ENCODE peak calls at places on chromosomes 3 and 15, in six cellular contexts. D is HepG2, G is HCT116, C is H1, B is GM23338, X is GM12878. K is an unnamed sample.

GRCh38 chr3:179898024-179898423 is 138.7 kb downstream of the PEX5L start:
- DNase-seq in D (peak), G (peak), C (no peak), X (no peak), B (peak), K (peak)

GRCh38 chr15:36330598-36330997 is 248.8 kb upstream of the CDIN1 start:
- DNase-seq in G (no peak), X (no peak), B (no peak), C (no peak), D (no peak), K (no peak)

GRCh38 chr3:128438488-128439072 is 28.1 kb downstream of the DNAJB8 start:
- DNase-seq in D (no peak), X (no peak), G (no peak), C (no peak), B (peak), K (no peak)

GRCh38 chr3:119293761-119294401 is at the start of gene ARHGAP31:
- DNase-seq in G (no peak), D (peak), B (peak), C (no peak), X (peak), K (peak)

GRCh38 chr15:92693922-92694331 is 38.4 kb upstream of the FAM174B start:
- DNase-seq in B (peak), D (peak), X (no peak), G (peak), C (no peak), K (no peak)

GRCh38 chr15:74863239-74864056 is 9.7 kb downstream of the SCAMP2 start:
- DNase-seq in B (no peak), D (no peak), G (no peak), C (no peak), X (no peak), K (no peak)

GRCh38 chr3:56980798-56981390 is 79.6 kb upstream of the SPATA12 start:
- DNase-seq in D (no peak), B (no peak), X (no peak), G (peak), C (no peak), K (no peak)

GRCh38 chr3:52053307-52054304 is 2.8 kb downstream of the DUSP7 start:
- DNase-seq in C (no peak), D (no peak), G (no peak), B (no peak), X (peak), K (no peak)

GRCh38 chr3:38163117-38163870 is 2.0 kb upstream of the OXSR1 start:
- DNase-seq in X (no peak), G (no peak), B (peak), D (peak), C (no peak), K (no peak)

GRCh38 chr3:178263236-178263916 is 272.9 kb upstream of the KCNMB2 start:
- DNase-seq in G (no peak), X (no peak), B (no peak), D (no peak), C (no peak), K (no peak)

GRCh38 chr3:77052733-77053680 is 13.1 kb downstream of the ROBO2 start:
- DNase-seq in D (no peak), C (no peak), X (no peak), G (no peak), B (no peak), K (peak)

GRCh38 chr3:187741403-187742350 is 3.6 kb downstream of the BCL6 start:
- DNase-seq in X (no peak), D (peak), G (peak), B (peak), C (no peak), K (no peak)

GRCh38 chr3:154904328-154904727 is 175.8 kb upstream of the MME start:
- DNase-seq in B (peak), X (no peak), C (peak), D (peak), G (peak), K (no peak)

GRCh38 chr3:73270839-73271483 is 209.5 kb downstream of the EBLN2 start:
- DNase-seq in B (no peak), G (no peak), C (no peak), D (no peak), X (no peak), K (no peak)

DNA sequence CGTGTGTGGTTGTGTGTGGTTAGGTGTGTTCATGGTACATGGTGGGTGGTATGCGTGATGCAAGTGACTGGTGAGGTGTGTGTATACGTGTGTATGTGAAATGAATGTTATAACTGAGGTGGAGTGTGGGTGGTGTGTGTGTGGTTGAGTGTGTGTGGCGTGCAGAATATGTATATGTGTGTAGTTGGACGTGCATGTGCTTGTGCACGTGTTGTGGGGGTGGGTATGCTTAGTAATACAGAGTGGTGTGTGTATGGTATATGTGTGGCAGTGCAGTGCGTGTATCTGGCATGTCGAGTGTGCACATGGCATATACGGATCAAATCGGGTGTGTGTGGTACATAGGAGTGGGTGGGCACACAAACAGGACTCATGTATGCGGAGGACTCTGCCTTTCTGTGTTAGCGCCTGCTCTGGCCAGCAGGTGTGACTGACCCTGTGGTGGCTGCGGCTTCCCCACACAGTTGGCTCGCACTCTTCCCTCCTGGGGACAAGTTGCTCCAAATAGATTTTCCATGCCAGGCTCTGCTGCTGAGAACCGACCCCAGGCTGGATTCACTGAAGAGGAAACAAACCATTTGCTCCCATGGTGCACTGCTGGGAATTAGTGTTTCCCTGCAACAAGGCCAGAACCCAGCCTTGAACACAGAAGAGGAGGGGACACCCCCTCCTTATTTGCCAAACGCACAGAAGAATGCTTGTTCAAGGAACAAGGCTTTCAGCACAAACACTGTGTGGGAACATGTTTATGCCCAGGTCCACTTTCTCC is 1.2 kb upstream of the C3orf70 start:
- DNase-seq in D (peak), X (no peak), B (peak), C (no peak), G (no peak), K (no peak)
- TF ChIP-seq EZH2 in D (no peak), X (no peak), B (no peak), C (no peak), G (no peak), K (no peak)

DNA sequence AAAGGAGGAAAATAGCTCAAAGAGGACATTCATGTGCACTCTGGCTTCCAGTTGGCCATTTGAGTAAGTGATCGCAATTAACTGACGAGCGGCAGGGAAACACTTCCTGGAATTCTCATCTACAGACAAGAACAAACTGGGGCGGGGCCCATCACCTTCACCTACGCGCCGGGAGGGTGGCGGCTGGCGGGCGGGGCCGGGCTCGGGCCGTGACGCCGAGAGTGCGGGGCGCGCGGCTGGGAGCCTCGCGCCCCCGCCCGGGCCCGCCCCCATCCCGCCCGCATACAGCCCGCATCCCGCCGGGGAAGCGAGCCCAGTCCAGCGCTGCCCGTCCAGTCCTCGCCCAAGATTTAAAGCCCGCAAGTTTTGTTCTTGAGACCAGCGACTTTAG is at the start of gene B3GNT5:
- DNase-seq in G (peak), B (peak), C (no peak), X (no peak), D (no peak), K (no peak)
- H3K27ac ChIP-seq in G (peak), B (no peak), C (no peak), X (no peak), D (no peak), K (peak)

GRCh38 chr15:51726302-51727073 is 11.0 kb downstream of the LYSMD2 start:
- DNase-seq in G (peak), C (peak), D (peak), B (peak), X (no peak), K (no peak)
- TF ChIP-seq POLR2AphosphoS5 in G (peak), C (no peak), D (no peak), B (no peak), X (no peak), K (no peak)

GRCh38 chr3:16381426-16381825 is 116.4 kb downstream of the OXNAD1 start:
- DNase-seq in B (no peak), G (no peak), X (no peak), D (no peak), C (no peak), K (no peak)
- TF ChIP-seq EZH2 in B (no peak), G (no peak), X (no peak), D (no peak), C (no peak), K (no peak)

GRCh38 chr15:73573572-73573971 is 59.6 kb downstream of the NPTN start:
- DNase-seq in G (no peak), D (no peak), B (no peak), C (no peak), X (no peak), K (no peak)

GRCh38 chr15:73571346-73571745 is 61.8 kb downstream of the NPTN start:
- DNase-seq in C (no peak), B (no peak), G (no peak), X (no peak), D (peak), K (no peak)

GRCh38 chr15:73572296-73572695 is 60.9 kb downstream of the NPTN start:
- DNase-seq in X (no peak), D (no peak), G (no peak), B (no peak), C (no peak), K (no peak)

GRCh38 chr15:73570355-73571032 is 62.7 kb downstream of the NPTN start:
- DNase-seq in B (no peak), G (no peak), C (no peak), D (no peak), X (no peak), K (no peak)

DNA sequence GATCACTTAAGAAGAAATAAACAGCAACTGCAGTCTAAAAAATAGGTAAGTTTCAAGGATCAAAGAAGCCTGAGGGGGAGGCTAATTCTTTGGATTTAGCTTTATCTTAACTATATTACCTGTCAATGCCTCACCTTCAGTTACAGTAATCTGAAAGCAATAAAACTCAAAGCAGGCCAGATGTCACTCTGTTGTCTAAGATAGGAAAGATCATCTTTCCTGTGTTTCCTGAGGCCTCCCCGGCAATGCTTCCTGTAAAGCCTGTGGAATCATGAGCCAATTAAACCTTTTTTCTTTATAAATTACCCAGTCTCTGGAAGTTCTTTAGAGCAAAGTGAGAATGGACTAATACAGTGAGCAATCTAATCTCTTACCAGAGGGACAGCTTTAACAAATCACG is 60.1 kb downstream of the NPTN start:
- DNase-seq in D (no peak), B (no peak), G (no peak), C (no peak), X (no peak), K (no peak)
- H3K27ac ChIP-seq in D (no peak), B (no peak), G (no peak), C (no peak), X (no peak), K (no peak)

GRCh38 chr3:69690-70089 is 126.9 kb upstream of the CHL1 start:
- DNase-seq in C (no peak), D (no peak), B (no peak), G (no peak), X (no peak), K (no peak)
- TF ChIP-seq POLR2AphosphoS5 in C (no peak), D (no peak), B (no peak), G (no peak), X (no peak), K (no peak)

K was measured in SK-N-MC.